ENCODE peak calls at places on chromosomes 3 and 15, in ten cellular contexts. B is progenitor cell of endocrine pancreas, X is lower leg skin, M is AG10803, Z is gastrocnemius medialis, Q is omental fat pad, C is lower lobe of right lung, T is WTC11, G is neural crest cell, W is cardiac fibroblast. A is an unnamed sample.

GRCh38 chr3:112857526-112857925 is 10.9 kb upstream of the CD200R1L start:
- DNase-seq in G (no peak), T (no peak), Q (no peak), X (no peak), Z (no peak), B (no peak), W (no peak), C (no peak), M (no peak), A (no peak)

GRCh38 chr3:52317601-52318000 is 1.5 kb downstream of the DNAH1 start:
- DNase-seq in W (peak; percentile 39), X (no peak), T (peak; percentile 93), B (peak; percentile 45), Q (peak; percentile 36), Z (no peak), G (peak; percentile 47), M (peak; percentile 13), C (peak; percentile 84), A (peak; percentile 63)

GRCh38 chr3:100982710-100983109 is 10.5 kb downstream of the ABI3BP start:
- DNase-seq in B (no peak), M (peak; percentile 71), C (peak; percentile 46), T (no peak), G (no peak), W (peak; percentile 85), Q (no peak), X (no peak), Z (no peak), A (no peak)

GRCh38 chr15:75869446-75869845 is 26.2 kb downstream of the UBE2Q2 start:
- DNase-seq in Q (no peak), T (no peak), B (no peak), X (no peak), W (no peak), G (no peak), M (no peak), C (no peak), Z (no peak), A (no peak)

GRCh38 chr3:39140341-39140971 is 12.9 kb downstream of the CSRNP1 start:
- DNase-seq in W (no peak), T (no peak), Z (no peak), M (no peak), B (no peak), X (peak; percentile 61), G (no peak), Q (no peak), C (no peak), A (no peak)

GRCh38 chr3:143749926-143750325 is 98.3 kb downstream of the SLC9A9 start:
- DNase-seq in Z (no peak), W (no peak), X (no peak), M (no peak), T (no peak), G (no peak), B (no peak), Q (no peak), C (no peak), A (no peak)

GRCh38 chr3:81760215-81760614 is 1.2 kb downstream of the GBE1 start:
- DNase-seq in W (no peak), G (no peak), Z (no peak), B (no peak), X (no peak), T (no peak), Q (no peak), M (no peak), C (no peak), A (no peak)

GRCh38 chr3:34646911-34647465 is 848.6 kb downstream of the PDCD6IP start:
- DNase-seq in C (no peak), B (no peak), X (no peak), W (no peak), G (no peak), M (no peak), Q (no peak), Z (no peak), T (no peak), A (no peak)

GRCh38 chr3:124601189-124601588 is 129.1 kb upstream of the UMPS start:
- DNase-seq in C (no peak), Q (no peak), T (no peak), Z (no peak), M (no peak), G (no peak), B (no peak), X (no peak), W (no peak), A (no peak)

GRCh38 chr3:64623125-64623524 is 64.7 kb downstream of the ADAMTS9 start:
- DNase-seq in Q (no peak), T (no peak), X (no peak), W (no peak), M (no peak), G (no peak), B (no peak), C (no peak), Z (no peak), A (no peak)

GRCh38 chr15:99651023-99651807 is 82.0 kb downstream of the LYSMD4 start:
- DNase-seq in M (peak; percentile 51), Z (no peak), B (no peak), C (no peak), W (peak; percentile 24), Q (no peak), X (no peak), G (no peak), T (no peak), A (no peak)

GRCh38 chr3:36540898-36541518 is 160.7 kb downstream of the STAC start:
- DNase-seq in W (peak; percentile 42), Q (no peak), M (peak; percentile 54), T (peak; percentile 58), G (peak; percentile 11), C (no peak), Z (no peak), X (no peak), B (no peak), A (no peak)

GRCh38 chr3:179146911-179147570 is 1.1 kb upstream of the PIK3CA start:
- DNase-seq in X (no peak), Q (no peak), G (peak; percentile 14), M (peak; percentile 55), C (no peak), Z (no peak), W (peak; percentile 75), T (no peak), B (no peak), A (peak; percentile 59)

GRCh38 chr3:196638922-196639516 is 475 bp upstream of the NRROS start:
- DNase-seq in M (no peak), C (no peak), Z (no peak), B (no peak), G (no peak), W (peak; percentile 12), X (no peak), Q (no peak), T (no peak), A (no peak)

DNA sequence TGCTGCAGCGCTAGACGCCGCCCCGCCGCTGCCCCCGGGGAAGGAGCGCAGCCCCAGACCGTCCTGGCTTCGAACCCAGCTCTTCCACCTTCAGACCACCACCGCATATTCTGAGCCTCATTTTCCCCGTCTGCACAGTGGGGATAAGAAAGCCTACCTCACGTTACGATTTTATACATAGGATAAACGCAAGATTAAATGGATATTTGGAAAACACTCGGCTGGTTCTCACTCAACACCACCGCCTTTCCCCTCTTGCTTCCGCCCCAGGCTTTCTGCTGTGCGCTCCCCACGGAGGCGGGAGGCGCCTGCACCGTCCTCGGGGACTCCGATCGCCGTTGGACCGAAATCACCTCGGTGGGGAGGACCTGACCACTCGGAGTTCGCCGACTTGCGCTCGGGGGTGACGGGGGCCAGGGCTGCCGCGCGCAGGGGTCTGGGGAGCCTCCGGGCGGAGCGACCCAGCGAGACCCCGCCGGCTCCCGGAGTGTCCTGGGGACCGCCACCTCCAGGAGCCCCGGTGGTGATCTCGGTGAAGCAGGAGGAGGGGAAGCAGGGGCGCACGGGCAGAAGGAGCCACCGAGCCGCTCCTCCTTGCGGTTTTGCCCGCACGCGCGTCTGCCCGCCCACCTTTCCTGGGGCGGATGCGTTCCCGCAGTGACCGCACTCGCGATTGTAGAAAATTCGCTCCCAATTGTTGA is 4.0 kb downstream of the FBXL22 start:
- DNase-seq in T (peak; percentile 36), Z (no peak), B (peak; percentile 27), Q (no peak), C (peak; percentile 65), G (peak; percentile 28), M (peak; percentile 30), W (peak; percentile 17), X (no peak), A (peak; percentile 64)
- TF ChIP-seq CTCF in T (no peak), Z (no peak), B (peak; percentile 8), Q (no peak), C (no peak), G (peak; percentile 5), M (no peak), W (no peak), X (no peak), A (no peak)

GRCh38 chr3:72418856-72419255 is 429.4 kb downstream of the SHQ1 start:
- DNase-seq in T (no peak), Q (no peak), B (no peak), W (no peak), G (no peak), Z (no peak), C (no peak), X (no peak), M (no peak), A (no peak)
- TF ChIP-seq CTCF in T (no peak), Q (no peak), B (no peak), W (no peak), G (no peak), Z (no peak), C (no peak), X (no peak), M (no peak), A (no peak)

GRCh38 chr3:129316121-129317013 is 37.7 kb downstream of the HMCES start:
- DNase-seq in C (peak; percentile 88), T (peak; percentile 82), G (peak; percentile 98), X (peak; percentile 98), W (peak; percentile 88), Z (peak; percentile 75), B (peak; percentile 84), Q (peak; percentile 89), M (peak; percentile 78), A (peak; percentile 90)
- TF ChIP-seq CTCF in C (peak; percentile 54), T (peak; percentile 13), G (peak; percentile 65), X (no peak), W (peak; percentile 29), Z (peak; percentile 25), B (peak; percentile 61), Q (no peak), M (peak; percentile 55), A (peak; percentile 71)

GRCh38 chr3:49702672-49703071 is 13.3 kb downstream of the RNF123 start:
- DNase-seq in T (no peak), X (no peak), Z (no peak), W (no peak), Q (no peak), G (no peak), M (no peak), C (no peak), B (no peak), A (no peak)

GRCh38 chr3:49703443-49703927 is 14.1 kb downstream of the RNF123 start:
- DNase-seq in X (no peak), B (peak; percentile 41), T (peak; percentile 75), G (peak; percentile 61), Q (no peak), M (peak; percentile 63), Z (no peak), C (peak; percentile 63), W (peak; percentile 75), A (peak; percentile 92)

GRCh38 chr3:49700014-49700413 is 10.7 kb downstream of the RNF123 start:
- DNase-seq in T (no peak), W (no peak), Z (no peak), X (no peak), B (no peak), G (no peak), Q (no peak), C (no peak), M (no peak), A (no peak)

GRCh38 chr3:49700453-49701128 is 11.2 kb downstream of the RNF123 start:
- DNase-seq in T (peak; percentile 52), M (no peak), Q (no peak), W (no peak), G (no peak), X (no peak), Z (no peak), B (no peak), C (no peak), A (no peak)

GRCh38 chr3:49701388-49702077 is 12.2 kb downstream of the RNF123 start:
- DNase-seq in T (peak; percentile 85), X (no peak), W (no peak), Z (no peak), G (no peak), M (no peak), B (no peak), C (no peak), Q (no peak), A (no peak)
- TF ChIP-seq CTCF in T (no peak), X (no peak), W (peak; percentile 67), Z (no peak), G (peak; percentile 44), M (peak; percentile 47), B (peak; percentile 39), C (peak; percentile 34), Q (no peak), A (no peak)